ENCODE peak calls at places on chromosomes 3 and 15, in five cellular contexts. One of them, this sample, is unnamed.

GRCh38 chr3:160808838-160809237 is 52.8 kb downstream of the PPM1L start:
- DNase-seq in Calu3: no peak
- DNase-seq in cardiac fibroblast: no peak
- DNase-seq in AG04449: no peak
- DNase-seq in OCI-LY7: no peak
- DNase-seq in this sample: no peak

GRCh38 chr15:74383695-74384565 is 16.5 kb upstream of the CYP11A1 start:
- DNase-seq in Calu3: peak
- DNase-seq in cardiac fibroblast: peak
- DNase-seq in AG04449: no peak
- DNase-seq in OCI-LY7: peak
- DNase-seq in this sample: no peak

GRCh38 chr3:172125053-172125452 is 85.7 kb downstream of the FNDC3B start:
- DNase-seq in Calu3: no peak
- DNase-seq in cardiac fibroblast: no peak
- DNase-seq in AG04449: no peak
- DNase-seq in OCI-LY7: no peak
- DNase-seq in this sample: no peak

GRCh38 chr15:64288577-64288976 is 67.4 kb downstream of the CSNK1G1 start:
- DNase-seq in Calu3: no peak
- DNase-seq in cardiac fibroblast: peak
- DNase-seq in AG04449: no peak
- DNase-seq in OCI-LY7: no peak
- DNase-seq in this sample: no peak

GRCh38 chr3:187913617-187914033 is 168.4 kb upstream of the BCL6 start:
- DNase-seq in Calu3: peak
- DNase-seq in cardiac fibroblast: peak
- DNase-seq in AG04449: no peak
- DNase-seq in OCI-LY7: peak
- DNase-seq in this sample: no peak

GRCh38 chr15:78105541-78106241 is 13.3 kb downstream of the SH2D7 start:
- DNase-seq in Calu3: no peak
- DNase-seq in cardiac fibroblast: peak
- DNase-seq in AG04449: no peak
- DNase-seq in OCI-LY7: no peak
- DNase-seq in this sample: no peak

GRCh38 chr3:6551165-6551564 is 309.8 kb upstream of the GRM7 start:
- DNase-seq in Calu3: no peak
- DNase-seq in cardiac fibroblast: no peak
- DNase-seq in AG04449: no peak
- DNase-seq in OCI-LY7: no peak
- DNase-seq in this sample: no peak

GRCh38 chr3:149401215-149401925 is 23.9 kb upstream of the TM4SF1 start:
- DNase-seq in Calu3: peak
- DNase-seq in cardiac fibroblast: peak
- DNase-seq in AG04449: no peak
- DNase-seq in OCI-LY7: peak
- DNase-seq in this sample: no peak

GRCh38 chr3:180680097-180680430 is 775 bp upstream of the CCDC39 start:
- DNase-seq in Calu3: peak
- DNase-seq in cardiac fibroblast: peak
- DNase-seq in AG04449: no peak
- DNase-seq in OCI-LY7: peak
- DNase-seq in this sample: no peak

GRCh38 chr3:122356402-122356801 is 26.6 kb downstream of the MIX23 start:
- DNase-seq in Calu3: peak
- DNase-seq in cardiac fibroblast: peak
- DNase-seq in AG04449: no peak
- DNase-seq in OCI-LY7: peak
- DNase-seq in this sample: no peak

GRCh38 chr15:58154769-58155168 is 16.6 kb downstream of the AQP9 start:
- DNase-seq in Calu3: no peak
- DNase-seq in cardiac fibroblast: no peak
- DNase-seq in AG04449: no peak
- DNase-seq in OCI-LY7: no peak
- DNase-seq in this sample: no peak

GRCh38 chr15:42581272-42581730 is 5.9 kb downstream of the STARD9 start:
- DNase-seq in Calu3: peak
- DNase-seq in cardiac fibroblast: peak
- DNase-seq in AG04449: no peak
- DNase-seq in OCI-LY7: peak
- DNase-seq in this sample: no peak

GRCh38 chr3:29759021-29759359 is 478.1 kb downstream of the RBMS3 start:
- DNase-seq in Calu3: no peak
- DNase-seq in cardiac fibroblast: peak
- DNase-seq in AG04449: no peak
- DNase-seq in OCI-LY7: no peak
- DNase-seq in this sample: no peak

GRCh38 chr3:156522673-156523072 is 32.2 kb downstream of the SSR3 start:
- DNase-seq in Calu3: no peak
- DNase-seq in cardiac fibroblast: no peak
- DNase-seq in AG04449: no peak
- DNase-seq in OCI-LY7: no peak
- DNase-seq in this sample: no peak

GRCh38 chr15:55562601-55563000 is 25.5 kb downstream of the PYGO1 start:
- DNase-seq in Calu3: no peak
- DNase-seq in cardiac fibroblast: no peak
- DNase-seq in AG04449: no peak
- DNase-seq in OCI-LY7: no peak
- DNase-seq in this sample: no peak

GRCh38 chr3:5972586-5972985 is 785.1 kb downstream of the EDEM1 start:
- DNase-seq in Calu3: no peak
- DNase-seq in cardiac fibroblast: no peak
- DNase-seq in AG04449: no peak
- DNase-seq in OCI-LY7: no peak
- DNase-seq in this sample: no peak

GRCh38 chr3:45261333-45262110 is 35.4 kb upstream of the TMEM158 start:
- DNase-seq in Calu3: no peak
- DNase-seq in cardiac fibroblast: no peak
- DNase-seq in AG04449: no peak
- DNase-seq in OCI-LY7: no peak
- DNase-seq in this sample: no peak

DNA sequence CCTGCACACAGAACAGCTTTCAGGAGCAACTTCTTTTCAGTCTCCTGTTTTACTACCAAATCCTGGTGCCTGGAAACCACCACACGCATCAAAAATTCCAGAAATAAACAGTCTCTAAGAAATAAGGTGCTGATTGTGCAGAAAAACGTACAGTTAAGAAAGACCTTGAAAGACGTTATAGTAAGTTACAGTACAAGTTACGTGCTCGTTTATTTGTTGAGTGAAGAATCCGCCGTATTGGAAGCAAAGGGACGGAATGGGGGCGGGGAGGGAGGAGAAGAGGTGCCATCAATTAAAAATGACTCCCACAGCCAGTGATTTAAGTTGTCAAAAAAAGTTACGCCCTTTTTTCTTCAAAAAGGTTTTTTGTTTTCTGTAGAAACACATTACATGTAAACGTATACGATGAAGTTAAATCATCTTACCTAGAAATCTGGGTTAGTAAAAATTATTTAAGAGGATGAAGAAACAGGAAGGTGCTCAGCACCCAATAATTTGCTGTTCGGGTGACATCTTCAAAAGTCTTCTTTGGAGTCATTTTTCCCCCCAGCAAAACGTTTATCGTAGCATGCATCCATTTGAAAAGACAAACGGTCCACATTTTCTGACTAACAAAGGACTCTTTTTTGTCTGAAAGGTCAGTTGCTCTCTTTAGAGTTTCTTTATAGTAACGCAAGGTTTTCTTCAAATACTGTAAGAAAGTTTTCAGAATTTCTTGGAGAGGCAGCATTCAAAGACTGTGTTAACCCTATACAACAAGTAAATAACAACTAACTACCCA is 782 bp upstream of the UACA start:
- DNase-seq in Calu3: peak
- DNase-seq in cardiac fibroblast: no peak
- DNase-seq in AG04449: no peak
- DNase-seq in OCI-LY7: no peak
- DNase-seq in this sample: no peak
- TF ChIP-seq CTCF in Calu3: no peak
- TF ChIP-seq CTCF in cardiac fibroblast: no peak
- TF ChIP-seq CTCF in AG04449: no peak
- TF ChIP-seq CTCF in OCI-LY7: no peak
- TF ChIP-seq CTCF in this sample: no peak

GRCh38 chr15:38895326-38896282 is 331.0 kb upstream of the RASGRP1 start:
- DNase-seq in Calu3: no peak
- DNase-seq in cardiac fibroblast: peak
- DNase-seq in AG04449: peak
- DNase-seq in OCI-LY7: no peak
- DNase-seq in this sample: peak
- TF ChIP-seq CTCF in Calu3: no peak
- TF ChIP-seq CTCF in cardiac fibroblast: no peak
- TF ChIP-seq CTCF in AG04449: no peak
- TF ChIP-seq CTCF in OCI-LY7: no peak
- TF ChIP-seq CTCF in this sample: no peak

DNA sequence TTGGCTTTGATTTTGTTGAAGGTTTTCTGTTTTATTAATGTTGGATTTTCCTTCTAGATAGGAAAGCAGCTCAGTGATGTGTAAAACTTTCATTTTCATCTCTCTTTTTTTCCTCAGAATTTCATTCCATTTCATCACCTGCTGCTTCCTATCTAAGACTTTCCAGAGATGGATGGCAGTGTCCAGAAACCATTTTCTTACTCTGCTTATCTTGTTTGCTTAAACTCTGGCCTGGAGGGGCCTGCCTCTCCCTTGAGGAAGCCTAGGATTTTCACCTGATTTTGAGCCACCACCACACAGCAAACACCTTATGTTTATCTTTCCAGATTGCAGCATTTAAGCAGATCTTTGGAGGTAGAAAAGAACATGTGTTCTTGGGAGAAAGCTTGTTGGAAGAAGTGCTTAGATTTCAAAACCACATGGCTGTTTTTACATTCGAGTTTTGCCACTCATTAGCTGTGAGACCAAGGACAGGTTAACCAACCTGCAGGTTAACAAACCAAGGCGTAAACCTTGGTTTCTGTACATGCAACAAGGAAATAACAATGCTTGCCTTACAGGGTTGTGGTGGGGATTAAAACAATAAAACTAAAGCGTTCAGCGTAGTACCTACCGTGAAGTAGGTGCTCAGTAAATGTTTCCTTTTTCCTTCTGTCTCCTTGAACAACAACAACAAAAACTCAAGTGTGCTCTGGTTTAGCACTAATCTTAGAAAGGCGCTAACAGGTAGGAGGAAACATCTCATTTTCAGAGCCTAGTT is 120.2 kb downstream of the CLSTN2 start:
- DNase-seq in Calu3: no peak
- DNase-seq in cardiac fibroblast: no peak
- DNase-seq in AG04449: no peak
- DNase-seq in OCI-LY7: no peak
- DNase-seq in this sample: no peak
- TF ChIP-seq CTCF in Calu3: no peak
- TF ChIP-seq CTCF in cardiac fibroblast: no peak
- TF ChIP-seq CTCF in AG04449: no peak
- TF ChIP-seq CTCF in OCI-LY7: no peak
- TF ChIP-seq CTCF in this sample: no peak

DNA sequence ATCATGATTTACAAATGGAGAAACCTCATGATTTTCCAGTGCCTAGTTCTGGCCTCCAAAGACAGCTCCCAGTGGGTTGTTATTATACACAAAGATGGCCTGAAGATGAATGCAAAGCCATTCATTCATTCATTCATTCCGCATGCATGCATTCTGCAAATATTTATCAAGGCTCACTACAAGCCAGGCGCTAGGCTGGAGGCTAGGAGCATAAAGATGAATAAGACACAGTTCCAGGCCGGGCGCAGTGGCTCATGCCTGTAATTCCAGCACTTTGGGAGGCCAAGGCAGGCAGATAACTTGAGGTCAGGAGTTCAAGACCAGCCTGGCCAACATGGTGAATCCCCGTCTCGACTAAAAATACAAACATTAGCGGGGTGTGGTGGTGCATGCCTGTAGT is 2.4 kb upstream of the PSMD2 start:
- DNase-seq in Calu3: no peak
- DNase-seq in cardiac fibroblast: no peak
- DNase-seq in AG04449: no peak
- DNase-seq in OCI-LY7: no peak
- DNase-seq in this sample: no peak
- TF ChIP-seq CTCF in Calu3: no peak
- TF ChIP-seq CTCF in cardiac fibroblast: no peak
- TF ChIP-seq CTCF in AG04449: no peak
- TF ChIP-seq CTCF in OCI-LY7: no peak
- TF ChIP-seq CTCF in this sample: no peak

DNA sequence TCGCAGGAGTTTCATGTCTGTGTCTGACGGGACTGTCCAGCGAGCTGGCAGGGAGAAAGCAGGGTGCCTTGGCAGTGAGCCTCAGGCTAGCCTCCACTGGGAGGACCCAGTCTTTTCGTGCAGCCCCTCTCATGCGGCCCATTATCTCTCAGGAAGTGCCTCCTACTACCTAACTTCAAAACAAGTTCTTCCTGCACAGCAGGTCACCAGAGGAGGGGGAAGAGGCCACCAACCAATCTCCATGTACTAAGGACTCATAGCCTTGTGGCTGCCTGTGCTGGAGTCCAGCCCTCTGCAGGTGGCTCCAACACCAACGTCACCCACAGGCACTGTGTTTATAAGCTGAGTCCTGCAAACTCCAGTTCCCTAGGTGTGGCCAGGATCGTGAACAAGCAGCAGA is 4.8 kb downstream of the VIPR1 start:
- DNase-seq in Calu3: peak
- DNase-seq in cardiac fibroblast: no peak
- DNase-seq in AG04449: no peak
- DNase-seq in OCI-LY7: no peak
- DNase-seq in this sample: no peak
- TF ChIP-seq CTCF in Calu3: no peak
- TF ChIP-seq CTCF in cardiac fibroblast: no peak
- TF ChIP-seq CTCF in AG04449: no peak
- TF ChIP-seq CTCF in OCI-LY7: no peak
- TF ChIP-seq CTCF in this sample: no peak

GRCh38 chr3:125684199-125684598 is 88.9 kb upstream of the OSBPL11 start:
- DNase-seq in Calu3: no peak
- DNase-seq in cardiac fibroblast: peak
- DNase-seq in AG04449: no peak
- DNase-seq in OCI-LY7: peak
- DNase-seq in this sample: no peak
- TF ChIP-seq CTCF in Calu3: peak
- TF ChIP-seq CTCF in cardiac fibroblast: peak
- TF ChIP-seq CTCF in AG04449: no peak
- TF ChIP-seq CTCF in OCI-LY7: peak
- TF ChIP-seq CTCF in this sample: peak

GRCh38 chr3:14274999-14275961 is 96.7 kb downstream of the LSM3 start:
- DNase-seq in Calu3: no peak
- DNase-seq in cardiac fibroblast: peak
- DNase-seq in AG04449: no peak
- DNase-seq in OCI-LY7: peak
- DNase-seq in this sample: no peak
- TF ChIP-seq CTCF in Calu3: peak
- TF ChIP-seq CTCF in cardiac fibroblast: peak
- TF ChIP-seq CTCF in AG04449: no peak
- TF ChIP-seq CTCF in OCI-LY7: peak
- TF ChIP-seq CTCF in this sample: peak